ENCODE peak calls at places on chromosome 13, in ten cellular contexts. H, I, P, N, Z, D, L, Q, X and O are unnamed samples.
A peak's percentile ranks its signal among the peaks of the same experiment; 100 is the strongest.

GRCh38 chr13:77372275-77372674 is 45.4 kb upstream of the MYCBP2 start:
- DNase-seq in H (no peak), I (no peak), P (no peak), N (peak; percentile 8), Z (no peak), D (no peak), L (no peak), Q (no peak), X (no peak), O (no peak)

GRCh38 chr13:99916366-99917103 is 55.0 kb downstream of the ZIC5 start:
- DNase-seq in H (no peak), I (no peak), P (no peak), N (peak; percentile 59), Z (no peak), D (peak; percentile 71), L (peak; percentile 49), Q (peak; percentile 19), X (no peak), O (peak; percentile 67)

GRCh38 chr13:62293081-62293480 is 877.4 kb upstream of the PCDH20 start:
- DNase-seq in H (no peak), I (no peak), P (no peak), N (peak; percentile 2), Z (no peak), D (peak; percentile 23), L (no peak), Q (no peak), X (no peak), O (no peak)

GRCh38 chr13:106986033-106986484 is 418.1 kb upstream of the ARGLU1 start:
- DNase-seq in H (no peak), I (no peak), P (peak; percentile 46), N (peak; percentile 26), Z (no peak), D (peak; percentile 34), L (peak; percentile 2), Q (no peak), X (no peak), O (peak; percentile 84)

GRCh38 chr13:90362718-90363117 is 984.8 kb upstream of the MIR17HG start:
- DNase-seq in H (no peak), I (no peak), P (no peak), N (peak; percentile 1), Z (no peak), D (peak; percentile 0), L (no peak), Q (no peak), X (no peak), O (no peak)

GRCh38 chr13:74026753-74027152 is 107.5 kb downstream of the KLF12 start:
- DNase-seq in H (no peak), I (peak; percentile 43), P (no peak), N (peak; percentile 57), Z (no peak), D (peak; percentile 37), L (no peak), Q (peak; percentile 12), X (no peak), O (peak; percentile 91)

GRCh38 chr13:46612258-46612657 is 59.3 kb downstream of the LRCH1 start:
- DNase-seq in H (no peak), I (no peak), P (no peak), N (no peak), Z (no peak), D (no peak), L (no peak), Q (no peak), X (no peak), O (no peak)

GRCh38 chr13:77230560-77230959 is 96.3 kb downstream of the MYCBP2 start:
- DNase-seq in H (no peak), I (no peak), P (no peak), N (no peak), Z (no peak), D (no peak), L (no peak), Q (no peak), X (no peak), O (no peak)

GRCh38 chr13:87361216-87361615 is 310.0 kb upstream of the SLITRK5 start:
- DNase-seq in H (no peak), I (no peak), P (no peak), N (no peak), Z (no peak), D (no peak), L (no peak), Q (no peak), X (no peak), O (no peak)

GRCh38 chr13:87356314-87356713 is 314.9 kb upstream of the SLITRK5 start:
- DNase-seq in H (no peak), I (no peak), P (no peak), N (no peak), Z (peak; percentile 67), D (no peak), L (no peak), Q (no peak), X (no peak), O (no peak)

DNA sequence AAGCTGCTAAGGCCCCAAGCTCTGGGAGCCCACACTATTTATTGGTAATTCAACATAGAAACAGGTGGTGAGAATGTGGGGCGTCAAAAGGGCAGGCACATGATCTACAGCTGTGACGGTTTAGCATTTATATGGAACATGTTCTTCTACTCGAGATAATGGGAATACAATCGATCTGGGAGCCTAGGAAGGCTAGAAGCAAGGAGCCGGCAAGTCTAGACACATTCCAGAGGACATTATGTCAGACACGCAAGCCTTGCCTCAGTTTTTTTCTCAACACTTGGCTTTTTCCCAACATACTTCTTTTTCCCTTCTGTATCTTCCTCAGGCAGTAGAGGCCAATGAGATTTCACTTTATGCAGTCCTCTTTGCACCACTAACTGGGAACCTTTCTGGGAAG is 315.7 kb upstream of the SLITRK5 start:
- DNase-seq in H (no peak), I (no peak), P (no peak), N (peak; percentile 13), Z (no peak), D (no peak), L (no peak), Q (no peak), X (no peak), O (no peak)
- H3K36me3 ChIP-seq in H (no peaks in the 10 kb centered on the region), I (no peaks in the 10 kb centered on the region), P (no peaks in the 10 kb centered on the region), N (no peaks in the 10 kb centered on the region), Z (no peaks in the 10 kb centered on the region), D (no peaks in the 10 kb centered on the region), L (no peaks in the 10 kb centered on the region), Q (no peaks in the 10 kb centered on the region), X (no peaks in the 10 kb centered on the region), O (peaks cover 13% of the 10 kb centered on the region)

DNA sequence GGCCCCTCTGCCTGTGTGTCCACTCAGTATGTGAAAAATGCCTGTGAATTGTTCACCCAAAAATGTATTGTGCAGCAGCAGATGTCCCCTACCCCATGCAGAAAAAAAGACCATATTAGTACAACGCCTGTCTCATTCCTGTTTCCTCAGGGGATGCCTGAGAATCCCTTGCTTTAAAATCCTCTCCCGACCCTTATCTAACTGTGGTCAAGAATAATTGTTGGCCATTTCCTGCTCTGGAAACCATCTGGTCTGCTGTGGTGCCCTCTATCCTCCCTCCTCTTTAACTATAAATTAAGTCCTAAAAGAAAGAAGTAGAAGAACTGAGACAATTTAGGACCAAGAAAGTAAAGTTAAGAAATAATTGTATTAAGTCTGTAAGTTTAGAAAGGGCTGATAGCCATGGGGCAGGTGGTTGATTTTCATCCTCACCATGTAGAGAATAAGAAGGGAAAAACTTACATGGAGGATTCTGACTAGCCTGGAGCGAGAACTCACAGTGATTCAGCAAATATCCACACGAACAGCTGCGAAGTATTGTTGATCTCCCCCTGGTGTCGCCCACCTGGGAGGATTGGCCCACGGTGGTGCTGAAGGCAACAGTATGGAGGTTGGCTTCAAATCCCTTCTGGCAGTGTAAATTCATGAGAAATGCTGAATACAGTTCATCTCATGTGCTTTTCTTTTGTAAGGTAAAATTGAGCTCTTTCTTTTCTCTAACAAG is 85.6 kb downstream of the COL4A2 start:
- DNase-seq in H (no peak), I (no peak), P (no peak), N (peak; percentile 91), Z (no peak), D (peak; percentile 78), L (no peak), Q (no peak), X (no peak), O (no peak)
- H3K4me1 ChIP-seq in H (peaks cover 20% of the 10 kb centered on the region), I (no peaks in the 10 kb centered on the region), P (no peaks in the 10 kb centered on the region), N (peaks cover 54% of the 10 kb centered on the region), Z (peaks cover 20% of the 10 kb centered on the region), D (peaks cover 45% of the 10 kb centered on the region), L (no peaks in the 10 kb centered on the region), Q (peaks cover 7% of the 10 kb centered on the region), X (peaks cover 64% of the 10 kb centered on the region), O (no peaks in the 10 kb centered on the region)

GRCh38 chr13:45208132-45208531 is 7.3 kb upstream of the KCTD4 start:
- DNase-seq in H (no peak), I (no peak), P (no peak), N (no peak), Z (no peak), D (no peak), L (no peak), Q (no peak), X (no peak), O (no peak)

GRCh38 chr13:45209229-45209628 is 8.4 kb upstream of the KCTD4 start:
- DNase-seq in H (no peak), I (no peak), P (no peak), N (no peak), Z (no peak), D (peak; percentile 62), L (no peak), Q (no peak), X (no peak), O (no peak)

GRCh38 chr13:45207319-45207718 is 6.5 kb upstream of the KCTD4 start:
- DNase-seq in H (no peak), I (no peak), P (no peak), N (peak; percentile 34), Z (no peak), D (no peak), L (no peak), Q (peak; percentile 13), X (no peak), O (no peak)

GRCh38 chr13:45206340-45206739 is 5.5 kb upstream of the KCTD4 start:
- DNase-seq in H (no peak), I (no peak), P (no peak), N (peak; percentile 98), Z (no peak), D (peak; percentile 96), L (no peak), Q (no peak), X (no peak), O (no peak)

DNA sequence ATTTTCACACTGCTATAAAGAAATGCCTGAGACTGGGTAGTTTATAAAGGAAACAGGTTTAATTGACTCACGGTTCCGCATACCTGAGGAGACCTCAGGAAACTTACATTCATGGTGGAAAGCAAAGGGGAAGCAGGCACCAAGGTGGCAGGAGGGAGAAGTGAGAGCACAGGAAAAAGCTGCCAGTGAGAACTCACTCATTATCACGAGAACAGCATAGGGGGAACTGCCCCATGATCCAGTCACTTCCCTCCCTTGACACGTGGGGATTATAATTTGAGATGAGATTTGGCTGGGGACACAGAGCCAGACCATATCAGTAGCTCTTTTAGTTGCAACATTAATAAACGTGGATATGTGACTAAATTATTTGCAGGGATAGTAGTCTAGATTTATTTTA is 4.3 kb upstream of the KCTD4 start:
- DNase-seq in H (no peak), I (no peak), P (no peak), N (no peak), Z (no peak), D (no peak), L (no peak), Q (no peak), X (no peak), O (no peak)
- H3K27ac ChIP-seq in H (no peak overlapping the region), I (no peak overlapping the region), P (no peak overlapping the region), N (no peak overlapping the region), Z (no peak overlapping the region), D (peak overlapping the region; percentile 23), L (no peak overlapping the region), Q (no peak overlapping the region), X (no peak overlapping the region), O (no peak overlapping the region)

DNA sequence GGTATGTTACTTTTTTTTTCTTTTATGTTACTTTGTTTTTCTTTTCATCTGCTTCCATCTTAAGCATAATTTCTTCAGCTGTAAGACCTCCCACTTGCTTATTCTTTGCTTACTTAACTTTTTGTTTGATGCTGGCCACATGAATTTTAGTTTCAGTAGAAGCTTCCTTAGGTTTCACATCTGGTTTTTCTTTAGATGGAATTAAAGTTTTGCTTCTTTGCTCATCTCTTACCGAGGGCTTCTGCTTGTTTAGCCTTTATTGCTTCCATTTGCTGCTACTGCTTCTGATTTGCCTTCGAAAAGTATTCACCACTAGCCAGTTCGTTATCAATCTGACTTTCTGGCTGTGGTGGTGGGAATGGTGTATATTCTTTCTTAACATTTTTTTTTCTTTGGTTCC is 90.9 kb downstream of the GJA3 start:
- DNase-seq in H (no peak), I (no peak), P (no peak), N (no peak), Z (no peak), D (no peak), L (no peak), Q (no peak), X (no peak), O (no peak)
- H3K36me3 ChIP-seq in H (peaks cover 75% of the 10 kb centered on the region), I (peaks cover 19% of the 10 kb centered on the region), P (no peaks in the 10 kb centered on the region), N (no peaks in the 10 kb centered on the region), Z (peaks cover 94% of the 10 kb centered on the region), D (peaks cover 30% of the 10 kb centered on the region), L (peaks cover 45% of the 10 kb centered on the region), Q (peaks cover 14% of the 10 kb centered on the region), X (peaks cover 4% of the 10 kb centered on the region), O (peaks cover 90% of the 10 kb centered on the region)